ENCODE peak calls at places on chromosome 1, in six cellular contexts. F, R, W, G, B and D are unnamed samples.

GRCh38 chr1:109239580-109240068 is 9.7 kb upstream of the CELSR2 start:
- DNase-seq in F (peak), R (no peak), W (no peak), G (no peak), B (peak), D (no peak)

GRCh38 chr1:167748901-167749300 is 27.1 kb downstream of the MPZL1 start:
- DNase-seq in F (peak), R (no peak), W (no peak), G (no peak), B (no peak), D (no peak)

GRCh38 chr1:214326406-214326805 is 45.4 kb downstream of the SMYD2 start:
- DNase-seq in F (no peak), R (no peak), W (no peak), G (no peak), B (no peak), D (no peak)

GRCh38 chr1:243415663-243416365 is 160.0 kb downstream of the SDCCAG8 start:
- DNase-seq in F (no peak), R (no peak), W (no peak), G (no peak), B (no peak), D (no peak)

GRCh38 chr1:43867946-43868740 is 65.5 kb upstream of the ARTN start:
- DNase-seq in F (peak), R (no peak), W (no peak), G (no peak), B (no peak), D (no peak)

GRCh38 chr1:43419627-43420425 is 30.1 kb downstream of the SZT2 start:
- DNase-seq in F (no peak), R (no peak), W (no peak), G (no peak), B (no peak), D (no peak)

GRCh38 chr1:150268706-150269403 is at the start of gene APH1A:
- DNase-seq in F (peak), R (peak), W (peak), G (peak), B (peak), D (peak)

GRCh38 chr1:101238041-101238515 is 1.3 kb downstream of the S1PR1 start:
- DNase-seq in F (no peak), R (no peak), W (no peak), G (no peak), B (no peak), D (no peak)

GRCh38 chr1:180912801-180913616 is at the start of gene KIAA1614:
- DNase-seq in F (peak), R (no peak), W (no peak), G (no peak), B (peak), D (no peak)

GRCh38 chr1:216430744-216431143 is 7.5 kb upstream of the USH2A start:
- DNase-seq in F (no peak), R (no peak), W (no peak), G (no peak), B (no peak), D (no peak)

GRCh38 chr1:242824435-242824834 is 299.9 kb upstream of the PLD5 start:
- DNase-seq in F (no peak), R (no peak), W (no peak), G (no peak), B (no peak), D (peak)

GRCh38 chr1:152415454-152416227 is 1.6 kb upstream of the CRNN start:
- DNase-seq in F (no peak), R (no peak), W (no peak), G (no peak), B (no peak), D (no peak)

GRCh38 chr1:182392045-182393028 is 747 bp upstream of the GLUL start:
- DNase-seq in F (peak), R (no peak), W (no peak), G (no peak), B (peak), D (no peak)

GRCh38 chr1:236619398-236619797 is 15.1 kb upstream of the HEATR1 start:
- DNase-seq in F (no peak), R (no peak), W (no peak), G (no peak), B (no peak), D (no peak)

GRCh38 chr1:2563205-2563604 is 7.0 kb downstream of the TNFRSF14 start:
- DNase-seq in F (no peak), R (no peak), W (no peak), G (no peak), B (no peak), D (no peak)

GRCh38 chr1:81543764-81544163 is 257.0 kb upstream of the ADGRL2 start:
- DNase-seq in F (no peak), R (no peak), W (no peak), G (no peak), B (no peak), D (no peak)

GRCh38 chr1:174875306-174875705 is 124.4 kb upstream of the CACYBP start:
- DNase-seq in F (no peak), R (no peak), W (no peak), G (no peak), B (no peak), D (no peak)

GRCh38 chr1:163472267-163472666 is 150.5 kb downstream of the NUF2 start:
- DNase-seq in F (no peak), R (no peak), W (no peak), G (no peak), B (no peak), D (no peak)

GRCh38 chr1:201661823-201662213 is 122.9 kb downstream of the NAV1 start:
- DNase-seq in F (no peak), R (no peak), W (no peak), G (no peak), B (no peak), D (no peak)

GRCh38 chr1:227941509-227942020 is 6.2 kb downstream of the WNT9A start:
- DNase-seq in F (no peak), R (no peak), W (no peak), G (no peak), B (no peak), D (no peak)

GRCh38 chr1:55375617-55376258 is 160.6 kb upstream of the USP24 start:
- DNase-seq in F (peak), R (peak), W (no peak), G (peak), B (peak), D (no peak)

GRCh38 chr1:16068356-16069270 is 4.8 kb downstream of the FAM131C start:
- DNase-seq in F (no peak), R (no peak), W (no peak), G (no peak), B (no peak), D (no peak)

GRCh38 chr1:51313961-51314777 is 16.2 kb downstream of the TTC39A start:
- DNase-seq in F (peak), R (peak), W (no peak), G (no peak), B (no peak), D (peak)

GRCh38 chr1:24390924-24391782 is 22.4 kb downstream of the STPG1 start:
- DNase-seq in F (peak), R (peak), W (peak), G (peak), B (peak), D (no peak)

GRCh38 chr1:24393892-24394291 is 19.7 kb downstream of the STPG1 start:
- DNase-seq in F (peak), R (no peak), W (no peak), G (no peak), B (no peak), D (no peak)

GRCh38 chr1:24392982-24393645 is 20.5 kb downstream of the STPG1 start:
- DNase-seq in F (no peak), R (no peak), W (no peak), G (no peak), B (no peak), D (no peak)

GRCh38 chr1:24392604-24392946 is 21.0 kb downstream of the STPG1 start:
- DNase-seq in F (no peak), R (no peak), W (no peak), G (no peak), B (no peak), D (no peak)

DNA sequence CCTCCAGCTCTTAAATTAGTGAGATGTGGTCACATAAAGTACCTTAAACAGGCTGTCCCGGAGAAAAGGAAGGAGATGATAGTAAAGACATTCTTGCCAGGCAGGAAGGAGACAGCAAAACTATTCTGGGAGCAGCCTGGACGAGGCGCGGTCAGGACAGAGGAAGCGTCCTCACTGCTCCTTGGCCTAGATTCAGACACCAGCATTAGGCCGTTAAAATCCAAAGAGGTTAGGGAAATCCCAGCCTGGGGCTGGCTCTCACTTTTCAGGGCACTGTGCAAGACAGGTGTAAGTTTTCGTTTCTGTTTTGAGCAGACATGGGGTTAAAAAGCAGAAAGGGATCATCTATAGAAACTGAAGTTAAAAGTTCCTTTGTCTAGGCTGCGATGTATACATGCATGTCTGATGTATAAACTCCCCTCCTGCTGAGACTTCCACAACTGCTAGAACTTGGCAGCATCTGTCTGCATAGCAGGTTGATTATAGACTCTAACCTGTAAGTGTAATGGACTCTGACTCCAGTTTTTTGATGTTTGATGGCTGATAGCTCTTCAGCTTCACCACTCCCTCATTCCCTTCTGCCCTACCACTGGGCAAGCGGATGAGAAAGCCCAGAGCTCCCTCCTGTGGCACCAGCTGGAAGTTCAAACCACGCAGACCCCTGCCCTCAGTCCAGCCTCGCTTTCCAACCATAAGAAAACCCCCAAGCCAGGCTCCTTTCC is 21.5 kb downstream of the STPG1 start:
- DNase-seq in F (peak), R (no peak), W (no peak), G (no peak), B (peak), D (no peak)
- H3K4me3 ChIP-seq in F (no peak), R (no peak), W (peak), G (no peak), B (no peak), D (no peak)

GRCh38 chr1:204207136-204207616 is 6.6 kb downstream of the GOLT1A start:
- DNase-seq in F (peak), R (no peak), W (no peak), G (peak), B (peak), D (no peak)

GRCh38 chr1:204205486-204205885 is 8.3 kb downstream of the GOLT1A start:
- DNase-seq in F (no peak), R (no peak), W (no peak), G (no peak), B (no peak), D (no peak)

GRCh38 chr1:204204944-204205343 is 8.7 kb upstream of the KISS1 start:
- DNase-seq in F (no peak), R (no peak), W (no peak), G (no peak), B (no peak), D (no peak)

GRCh38 chr1:204203206-204203767 is 7.0 kb upstream of the KISS1 start:
- DNase-seq in F (no peak), R (no peak), W (no peak), G (no peak), B (no peak), D (no peak)

GRCh38 chr1:204206121-204206520 is 7.7 kb downstream of the GOLT1A start:
- DNase-seq in F (peak), R (no peak), W (no peak), G (no peak), B (no peak), D (no peak)
- TF ChIP-seq CTCF in F (no peak), R (peak), W (no peak), G (no peak), B (no peak), D (peak)

GRCh38 chr1:30755746-30756145 is 1.8 kb downstream of the LAPTM5 start:
- DNase-seq in F (no peak), R (no peak), W (no peak), G (no peak), B (no peak), D (no peak)
- H3K4me3 ChIP-seq in F (no peak), R (no peak), W (peak), G (no peak), B (peak), D (no peak)

GRCh38 chr1:21904475-21904724 is 32.7 kb downstream of the HSPG2 start:
- DNase-seq in F (no peak), R (no peak), W (no peak), G (no peak), B (no peak), D (no peak)
- TF ChIP-seq CTCF in F (no peak), R (no peak), W (no peak), G (no peak), B (no peak), D (no peak)

GRCh38 chr1:147172168-147173016 is at the start of gene PRKAB2:
- DNase-seq in F (peak), R (peak), W (peak), G (peak), B (peak), D (peak)

GRCh38 chr1:147177611-147178370 is 5.5 kb upstream of the PRKAB2 start:
- DNase-seq in F (peak), R (no peak), W (no peak), G (no peak), B (no peak), D (no peak)
- H3K4me3 ChIP-seq in F (no peak), R (peak), W (peak), G (no peak), B (no peak), D (peak)

DNA sequence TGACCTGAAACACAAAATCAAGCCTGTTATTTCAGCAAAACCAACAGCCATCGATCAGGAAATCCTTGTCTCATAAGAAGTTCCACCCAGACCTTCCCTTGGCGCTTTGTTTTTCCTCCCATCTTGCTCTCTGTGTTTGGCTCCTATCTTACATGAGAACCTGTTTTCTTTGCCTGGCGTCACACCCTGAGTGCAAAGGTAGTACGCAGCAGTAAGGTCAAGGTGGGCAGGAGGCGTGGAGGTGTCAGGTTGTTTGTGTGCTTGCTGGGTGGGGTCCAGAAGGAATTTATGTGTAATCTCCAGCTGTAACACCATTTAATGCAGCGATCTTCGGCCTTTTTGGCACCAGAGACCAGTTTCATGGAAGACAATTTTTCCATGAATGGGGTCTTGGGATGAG is 50.5 kb downstream of the C1orf21 start:
- DNase-seq in F (no peak), R (no peak), W (no peak), G (no peak), B (no peak), D (no peak)
- TF ChIP-seq CTCF in F (no peak), R (no peak), W (no peak), G (no peak), B (no peak), D (no peak)

DNA sequence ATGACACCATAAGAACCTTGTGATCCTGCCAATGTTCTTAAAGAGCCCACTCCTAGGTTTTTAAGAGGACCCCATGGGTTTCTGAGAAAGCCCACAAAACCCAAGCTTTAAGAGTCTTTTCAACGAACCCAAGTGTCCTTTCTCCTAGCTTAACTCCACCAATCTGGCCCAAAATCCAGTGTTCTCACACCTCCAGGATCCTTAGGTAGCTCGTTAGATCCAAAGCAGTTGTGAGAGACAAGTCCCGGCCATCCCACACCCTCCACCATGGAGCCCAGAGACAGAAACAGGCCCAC is 1.7 kb downstream of the DENND4B start:
- DNase-seq in F (no peak), R (no peak), W (no peak), G (no peak), B (no peak), D (no peak)
- H3K4me3 ChIP-seq in F (peak), R (peak), W (peak), G (peak), B (peak), D (no peak)

DNA sequence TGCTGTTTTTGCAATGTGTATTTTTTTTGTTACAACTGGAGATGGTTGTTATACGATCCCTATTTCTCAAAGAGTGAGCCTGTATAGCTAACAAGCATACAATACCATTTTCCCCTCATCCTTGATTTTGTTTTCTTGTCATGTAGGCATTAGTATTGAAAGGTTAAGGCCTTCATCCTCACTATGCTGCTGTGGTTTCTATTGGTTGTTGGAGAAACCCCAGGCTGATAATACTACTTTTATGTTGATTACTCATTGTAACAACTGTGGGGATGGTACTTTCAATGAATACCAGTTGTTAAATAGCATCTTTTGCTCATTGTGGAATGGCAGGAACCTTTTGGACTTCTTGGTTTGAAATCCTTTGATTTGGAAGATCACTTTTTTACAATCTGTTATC is 39.0 kb upstream of the MACF1 start:
- DNase-seq in F (no peak), R (no peak), W (no peak), G (no peak), B (no peak), D (no peak)
- TF ChIP-seq CTCF in F (no peak), R (no peak), W (no peak), G (no peak), B (no peak), D (no peak)

GRCh38 chr1:165683848-165684485 is 14.4 kb downstream of the ALDH9A1 start:
- DNase-seq in F (no peak), R (no peak), W (no peak), G (no peak), B (no peak), D (no peak)

GRCh38 chr1:165688046-165688445 is 10.3 kb downstream of the ALDH9A1 start:
- DNase-seq in F (no peak), R (no peak), W (no peak), G (no peak), B (no peak), D (no peak)

GRCh38 chr1:165686971-165687433 is 11.4 kb downstream of the ALDH9A1 start:
- DNase-seq in F (no peak), R (no peak), W (no peak), G (no peak), B (no peak), D (no peak)

DNA sequence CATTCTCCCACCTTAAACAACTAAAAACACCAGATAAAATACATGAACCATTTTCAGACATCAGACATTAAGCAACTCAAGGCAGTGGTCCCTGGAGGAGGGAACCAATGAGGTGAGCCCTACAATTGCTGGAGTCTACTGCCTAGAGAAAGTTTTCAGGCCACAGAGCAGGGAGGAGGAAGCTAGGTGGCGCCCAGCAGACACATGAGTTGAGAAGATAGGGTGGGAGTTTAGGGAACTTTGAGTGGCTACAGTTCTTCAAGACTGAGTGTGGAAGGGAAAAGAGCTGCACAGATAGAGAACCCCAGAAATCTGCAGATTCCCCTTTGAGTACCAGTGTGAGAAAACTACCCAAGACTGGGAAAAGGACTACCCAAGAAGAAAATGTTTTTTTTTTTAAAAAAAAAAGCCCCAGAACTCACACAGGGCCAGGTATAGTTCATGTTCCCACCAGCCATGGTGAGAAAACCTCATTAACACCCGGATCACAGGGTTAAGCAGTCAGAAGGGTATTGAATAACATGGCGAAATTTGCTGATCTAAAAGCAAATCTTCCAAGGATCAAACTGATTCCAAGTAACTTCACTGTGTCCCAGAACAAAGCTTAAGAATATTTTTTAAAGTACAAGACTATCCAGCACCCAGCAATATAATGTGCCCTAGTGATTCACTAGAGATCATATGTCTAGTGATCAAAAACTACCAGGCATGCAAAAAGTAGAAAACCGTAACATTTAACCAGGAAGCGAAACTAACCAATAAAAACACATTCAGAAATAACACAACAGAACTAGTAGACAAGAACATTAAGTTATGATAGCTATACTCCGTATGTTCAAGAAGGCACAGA is 12.0 kb downstream of the ALDH9A1 start:
- DNase-seq in F (no peak), R (no peak), W (no peak), G (no peak), B (peak), D (no peak)
- H3K4me3 ChIP-seq in F (no peak), R (no peak), W (no peak), G (no peak), B (no peak), D (no peak)

DNA sequence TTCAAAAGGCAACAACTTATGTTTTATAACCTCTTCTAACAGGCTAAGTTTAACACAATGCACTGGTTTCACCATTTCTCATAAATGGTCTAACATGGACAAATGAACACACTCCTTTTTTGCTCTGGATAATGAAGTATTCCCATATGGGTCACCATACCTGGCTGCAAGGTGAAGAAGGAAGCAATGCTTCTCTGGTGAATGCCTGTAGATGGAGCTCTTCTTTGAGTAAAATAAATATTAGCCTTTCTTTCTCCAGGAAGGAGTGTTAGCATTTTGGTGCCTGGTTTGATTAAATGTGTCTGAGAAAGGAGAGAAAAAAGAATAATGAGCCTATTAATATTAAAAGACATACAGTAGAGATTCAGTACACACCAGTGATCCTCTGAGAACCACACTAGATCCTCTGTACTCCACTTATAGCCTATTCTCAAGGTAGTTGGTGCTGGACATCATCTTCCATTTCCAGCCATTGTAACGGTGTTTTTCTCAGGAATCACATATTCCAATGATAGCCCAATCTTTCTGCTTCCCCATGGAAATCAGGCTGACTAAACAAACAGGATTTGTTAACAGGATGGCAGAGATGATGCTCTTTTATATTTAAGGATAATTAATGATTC is 17.6 kb downstream of the MTFR1L start:
- DNase-seq in F (no peak), R (no peak), W (no peak), G (no peak), B (no peak), D (no peak)
- TF ChIP-seq CTCF in F (peak), R (peak), W (no peak), G (peak), B (no peak), D (peak)